ENCODE peak calls at places on chromosomes 2 and 18, in five cellular contexts. One of them, this sample, is unnamed.

GRCh38 chr2:71943238-71944182 is 204.2 kb downstream of the CYP26B1 start:
- DNase-seq in cerebellar nuclear complex: peak; percentile 54
- DNase-seq in T-helper 22 cell: no peak
- DNase-seq in activated naive CD4-positive, alpha-beta T cell treated with anti-CD3 and anti-CD28 coated beads, Interleukin-2, amount 10 ng/mL, durations not matched to agents 7 days and 5 days: no peak
- DNase-seq in fibroblast of lung: peak; percentile 22
- DNase-seq in this sample: no peak

GRCh38 chr2:119439574-119440500 is 8.2 kb downstream of the TMEM37 start:
- DNase-seq in fibroblast of lung: no peak
- DNase-seq in activated naive CD4-positive, alpha-beta T cell treated with anti-CD3 and anti-CD28 coated beads, Interleukin-2, amount 10 ng/mL, durations not matched to agents 7 days and 5 days: no peak
- DNase-seq in T-helper 22 cell: no peak
- DNase-seq in cerebellar nuclear complex: no peak
- DNase-seq in this sample: no peak

GRCh38 chr2:105741617-105742016 is 3.1 kb upstream of the NCK2 start:
- DNase-seq in T-helper 22 cell: no peak
- DNase-seq in fibroblast of lung: no peak
- DNase-seq in activated naive CD4-positive, alpha-beta T cell treated with anti-CD3 and anti-CD28 coated beads, Interleukin-2, amount 10 ng/mL, durations not matched to agents 7 days and 5 days: no peak
- DNase-seq in cerebellar nuclear complex: no peak
- DNase-seq in this sample: no peak

GRCh38 chr2:98514096-98514639 is 69.5 kb downstream of the INPP4A start:
- DNase-seq in fibroblast of lung: no peak
- DNase-seq in cerebellar nuclear complex: no peak
- DNase-seq in activated naive CD4-positive, alpha-beta T cell treated with anti-CD3 and anti-CD28 coated beads, Interleukin-2, amount 10 ng/mL, durations not matched to agents 7 days and 5 days: no peak
- DNase-seq in T-helper 22 cell: no peak
- DNase-seq in this sample: no peak

GRCh38 chr2:68789603-68790002 is 55.0 kb downstream of the ARHGAP25 start:
- DNase-seq in fibroblast of lung: no peak
- DNase-seq in cerebellar nuclear complex: no peak
- DNase-seq in activated naive CD4-positive, alpha-beta T cell treated with anti-CD3 and anti-CD28 coated beads, Interleukin-2, amount 10 ng/mL, durations not matched to agents 7 days and 5 days: no peak
- DNase-seq in T-helper 22 cell: no peak
- DNase-seq in this sample: no peak

GRCh38 chr2:39228413-39229209 is 15.2 kb downstream of the CDKL4 start:
- DNase-seq in activated naive CD4-positive, alpha-beta T cell treated with anti-CD3 and anti-CD28 coated beads, Interleukin-2, amount 10 ng/mL, durations not matched to agents 7 days and 5 days: peak; percentile 63
- DNase-seq in T-helper 22 cell: no peak
- DNase-seq in fibroblast of lung: no peak
- DNase-seq in cerebellar nuclear complex: no peak
- DNase-seq in this sample: no peak

GRCh38 chr18:38473535-38473934 is 907.9 kb upstream of the CELF4 start:
- DNase-seq in fibroblast of lung: no peak
- DNase-seq in cerebellar nuclear complex: no peak
- DNase-seq in activated naive CD4-positive, alpha-beta T cell treated with anti-CD3 and anti-CD28 coated beads, Interleukin-2, amount 10 ng/mL, durations not matched to agents 7 days and 5 days: no peak
- DNase-seq in T-helper 22 cell: no peak
- DNase-seq in this sample: no peak

GRCh38 chr2:166361351-166362153 is 14.2 kb downstream of the SCN9A start:
- DNase-seq in fibroblast of lung: peak; percentile 76
- DNase-seq in T-helper 22 cell: no peak
- DNase-seq in activated naive CD4-positive, alpha-beta T cell treated with anti-CD3 and anti-CD28 coated beads, Interleukin-2, amount 10 ng/mL, durations not matched to agents 7 days and 5 days: no peak
- DNase-seq in cerebellar nuclear complex: no peak
- DNase-seq in this sample: peak; percentile 78

GRCh38 chr18:49225160-49225559 is 235.3 kb downstream of the DYM start:
- DNase-seq in fibroblast of lung: peak; percentile 48
- DNase-seq in cerebellar nuclear complex: no peak
- DNase-seq in activated naive CD4-positive, alpha-beta T cell treated with anti-CD3 and anti-CD28 coated beads, Interleukin-2, amount 10 ng/mL, durations not matched to agents 7 days and 5 days: no peak
- DNase-seq in T-helper 22 cell: no peak
- DNase-seq in this sample: no peak

GRCh38 chr2:207014424-207014823 is 75.1 kb downstream of the CPO start:
- DNase-seq in activated naive CD4-positive, alpha-beta T cell treated with anti-CD3 and anti-CD28 coated beads, Interleukin-2, amount 10 ng/mL, durations not matched to agents 7 days and 5 days: no peak
- DNase-seq in T-helper 22 cell: no peak
- DNase-seq in cerebellar nuclear complex: no peak
- DNase-seq in fibroblast of lung: no peak
- DNase-seq in this sample: no peak

GRCh38 chr2:28414583-28414982 is 21.9 kb downstream of the FOSL2 start:
- DNase-seq in T-helper 22 cell: no peak
- DNase-seq in fibroblast of lung: no peak
- DNase-seq in cerebellar nuclear complex: no peak
- DNase-seq in activated naive CD4-positive, alpha-beta T cell treated with anti-CD3 and anti-CD28 coated beads, Interleukin-2, amount 10 ng/mL, durations not matched to agents 7 days and 5 days: no peak
- DNase-seq in this sample: no peak

GRCh38 chr2:132654968-132655367 is 15.0 kb downstream of the LYPD1 start:
- DNase-seq in T-helper 22 cell: no peak
- DNase-seq in fibroblast of lung: no peak
- DNase-seq in activated naive CD4-positive, alpha-beta T cell treated with anti-CD3 and anti-CD28 coated beads, Interleukin-2, amount 10 ng/mL, durations not matched to agents 7 days and 5 days: no peak
- DNase-seq in cerebellar nuclear complex: no peak
- DNase-seq in this sample: no peak

GRCh38 chr2:233926806-233927205 is 9.6 kb downstream of the TRPM8 start:
- DNase-seq in fibroblast of lung: no peak
- DNase-seq in activated naive CD4-positive, alpha-beta T cell treated with anti-CD3 and anti-CD28 coated beads, Interleukin-2, amount 10 ng/mL, durations not matched to agents 7 days and 5 days: no peak
- DNase-seq in cerebellar nuclear complex: no peak
- DNase-seq in T-helper 22 cell: no peak
- DNase-seq in this sample: no peak

GRCh38 chr2:29241341-29241740 is 126.1 kb downstream of the CLIP4 start:
- DNase-seq in fibroblast of lung: no peak
- DNase-seq in activated naive CD4-positive, alpha-beta T cell treated with anti-CD3 and anti-CD28 coated beads, Interleukin-2, amount 10 ng/mL, durations not matched to agents 7 days and 5 days: no peak
- DNase-seq in cerebellar nuclear complex: no peak
- DNase-seq in T-helper 22 cell: no peak
- DNase-seq in this sample: no peak

GRCh38 chr18:39772155-39772919 is 2182.7 kb upstream of the PIK3C3 start:
- DNase-seq in T-helper 22 cell: no peak
- DNase-seq in fibroblast of lung: peak; percentile 58
- DNase-seq in activated naive CD4-positive, alpha-beta T cell treated with anti-CD3 and anti-CD28 coated beads, Interleukin-2, amount 10 ng/mL, durations not matched to agents 7 days and 5 days: no peak
- DNase-seq in cerebellar nuclear complex: no peak
- DNase-seq in this sample: no peak

GRCh38 chr2:106193977-106194778 is at the start of gene UXS1:
- DNase-seq in activated naive CD4-positive, alpha-beta T cell treated with anti-CD3 and anti-CD28 coated beads, Interleukin-2, amount 10 ng/mL, durations not matched to agents 7 days and 5 days: peak; percentile 98
- DNase-seq in fibroblast of lung: peak; percentile 97
- DNase-seq in T-helper 22 cell: peak; percentile 96
- DNase-seq in cerebellar nuclear complex: peak; percentile 38
- DNase-seq in this sample: peak; percentile 97

GRCh38 chr18:58087928-58088722 is 44.1 kb downstream of the NEDD4L start:
- DNase-seq in fibroblast of lung: peak; percentile 16
- DNase-seq in activated naive CD4-positive, alpha-beta T cell treated with anti-CD3 and anti-CD28 coated beads, Interleukin-2, amount 10 ng/mL, durations not matched to agents 7 days and 5 days: no peak
- DNase-seq in cerebellar nuclear complex: no peak
- DNase-seq in T-helper 22 cell: no peak
- DNase-seq in this sample: no peak

GRCh38 chr18:62498616-62499262 is 24.1 kb upstream of the ZCCHC2 start:
- DNase-seq in T-helper 22 cell: no peak
- DNase-seq in fibroblast of lung: no peak
- DNase-seq in activated naive CD4-positive, alpha-beta T cell treated with anti-CD3 and anti-CD28 coated beads, Interleukin-2, amount 10 ng/mL, durations not matched to agents 7 days and 5 days: no peak
- DNase-seq in cerebellar nuclear complex: no peak
- DNase-seq in this sample: no peak

GRCh38 chr2:10935953-10936942 is 24.5 kb downstream of the KCNF1 start:
- DNase-seq in activated naive CD4-positive, alpha-beta T cell treated with anti-CD3 and anti-CD28 coated beads, Interleukin-2, amount 10 ng/mL, durations not matched to agents 7 days and 5 days: no peak
- DNase-seq in T-helper 22 cell: no peak
- DNase-seq in fibroblast of lung: peak; percentile 98
- DNase-seq in cerebellar nuclear complex: no peak
- DNase-seq in this sample: no peak

GRCh38 chr2:233892793-233893192 is 24.4 kb upstream of the TRPM8 start:
- DNase-seq in cerebellar nuclear complex: no peak
- DNase-seq in T-helper 22 cell: no peak
- DNase-seq in activated naive CD4-positive, alpha-beta T cell treated with anti-CD3 and anti-CD28 coated beads, Interleukin-2, amount 10 ng/mL, durations not matched to agents 7 days and 5 days: no peak
- DNase-seq in fibroblast of lung: no peak
- DNase-seq in this sample: no peak

GRCh38 chr2:182870227-182870626 is 3.8 kb upstream of the FRZB start:
- DNase-seq in cerebellar nuclear complex: no peak
- DNase-seq in fibroblast of lung: no peak
- DNase-seq in T-helper 22 cell: no peak
- DNase-seq in activated naive CD4-positive, alpha-beta T cell treated with anti-CD3 and anti-CD28 coated beads, Interleukin-2, amount 10 ng/mL, durations not matched to agents 7 days and 5 days: no peak
- DNase-seq in this sample: peak; percentile 64

GRCh38 chr18:76805221-76805620 is 17.1 kb upstream of the ZNF236 start:
- DNase-seq in T-helper 22 cell: no peak
- DNase-seq in cerebellar nuclear complex: no peak
- DNase-seq in activated naive CD4-positive, alpha-beta T cell treated with anti-CD3 and anti-CD28 coated beads, Interleukin-2, amount 10 ng/mL, durations not matched to agents 7 days and 5 days: no peak
- DNase-seq in fibroblast of lung: no peak
- DNase-seq in this sample: peak; percentile 45

GRCh38 chr2:121257476-121257831 is 27.5 kb downstream of the TFCP2L1 start:
- DNase-seq in fibroblast of lung: no peak
- DNase-seq in activated naive CD4-positive, alpha-beta T cell treated with anti-CD3 and anti-CD28 coated beads, Interleukin-2, amount 10 ng/mL, durations not matched to agents 7 days and 5 days: no peak
- DNase-seq in T-helper 22 cell: no peak
- DNase-seq in cerebellar nuclear complex: no peak
- DNase-seq in this sample: no peak

GRCh38 chr2:12257476-12257875 is 459.3 kb upstream of the TRIB2 start:
- DNase-seq in fibroblast of lung: peak; percentile 51
- DNase-seq in cerebellar nuclear complex: no peak
- DNase-seq in activated naive CD4-positive, alpha-beta T cell treated with anti-CD3 and anti-CD28 coated beads, Interleukin-2, amount 10 ng/mL, durations not matched to agents 7 days and 5 days: no peak
- DNase-seq in T-helper 22 cell: no peak
- DNase-seq in this sample: no peak

GRCh38 chr18:711330-711692 is 1.1 kb downstream of the ENOSF1 start:
- DNase-seq in T-helper 22 cell: no peak
- DNase-seq in activated naive CD4-positive, alpha-beta T cell treated with anti-CD3 and anti-CD28 coated beads, Interleukin-2, amount 10 ng/mL, durations not matched to agents 7 days and 5 days: no peak
- DNase-seq in fibroblast of lung: no peak
- DNase-seq in cerebellar nuclear complex: no peak
- DNase-seq in this sample: peak; percentile 29

GRCh38 chr2:110854355-110855081 is 122.1 kb downstream of the ACOXL start:
- DNase-seq in T-helper 22 cell: no peak
- DNase-seq in cerebellar nuclear complex: no peak
- DNase-seq in fibroblast of lung: no peak
- DNase-seq in activated naive CD4-positive, alpha-beta T cell treated with anti-CD3 and anti-CD28 coated beads, Interleukin-2, amount 10 ng/mL, durations not matched to agents 7 days and 5 days: no peak
- DNase-seq in this sample: peak; percentile 32

GRCh38 chr2:12596771-12597170 is 120.0 kb upstream of the TRIB2 start:
- DNase-seq in activated naive CD4-positive, alpha-beta T cell treated with anti-CD3 and anti-CD28 coated beads, Interleukin-2, amount 10 ng/mL, durations not matched to agents 7 days and 5 days: no peak
- DNase-seq in fibroblast of lung: no peak
- DNase-seq in cerebellar nuclear complex: no peak
- DNase-seq in T-helper 22 cell: no peak
- DNase-seq in this sample: no peak

GRCh38 chr2:189137519-189137918 is 42.0 kb downstream of the COL5A2 start:
- DNase-seq in T-helper 22 cell: no peak
- DNase-seq in activated naive CD4-positive, alpha-beta T cell treated with anti-CD3 and anti-CD28 coated beads, Interleukin-2, amount 10 ng/mL, durations not matched to agents 7 days and 5 days: no peak
- DNase-seq in fibroblast of lung: no peak
- DNase-seq in cerebellar nuclear complex: no peak
- DNase-seq in this sample: no peak

GRCh38 chr2:163401481-163401880 is 334.3 kb downstream of the FIGN start:
- DNase-seq in fibroblast of lung: peak; percentile 64
- DNase-seq in T-helper 22 cell: no peak
- DNase-seq in activated naive CD4-positive, alpha-beta T cell treated with anti-CD3 and anti-CD28 coated beads, Interleukin-2, amount 10 ng/mL, durations not matched to agents 7 days and 5 days: no peak
- DNase-seq in cerebellar nuclear complex: no peak
- DNase-seq in this sample: peak; percentile 1

GRCh38 chr2:129827251-129827894 is 152.1 kb upstream of the RAB6C start:
- DNase-seq in cerebellar nuclear complex: no peak
- DNase-seq in fibroblast of lung: no peak
- DNase-seq in T-helper 22 cell: no peak
- DNase-seq in activated naive CD4-positive, alpha-beta T cell treated with anti-CD3 and anti-CD28 coated beads, Interleukin-2, amount 10 ng/mL, durations not matched to agents 7 days and 5 days: no peak
- DNase-seq in this sample: no peak

GRCh38 chr2:191604154-191604553 is 73.8 kb upstream of the NABP1 start:
- DNase-seq in fibroblast of lung: no peak
- DNase-seq in cerebellar nuclear complex: no peak
- DNase-seq in activated naive CD4-positive, alpha-beta T cell treated with anti-CD3 and anti-CD28 coated beads, Interleukin-2, amount 10 ng/mL, durations not matched to agents 7 days and 5 days: no peak
- DNase-seq in T-helper 22 cell: no peak
- DNase-seq in this sample: no peak